ENCODE peak calls at places on chromosomes 12 and 14, in six cellular contexts. O is ovary, P is stomach, C is sigmoid colon, Q is K562, D is HepG2. Y is an unnamed sample.

GRCh38 chr12:132308311-132309161 is 20.9 kb downstream of the GALNT9 start:
- DNase-seq in O (no peak), P (no peak), C (no peak), Q (no peak), D (no peak), Y (no peak)

GRCh38 chr14:59871166-59871495 is 555 bp upstream of the RTN1 start:
- DNase-seq in O (no peak), P (no peak), C (no peak), Q (no peak), D (no peak), Y (no peak)

GRCh38 chr12:107570721-107571120 is 114.9 kb upstream of the PWP1 start:
- DNase-seq in O (no peak), P (no peak), C (no peak), Q (no peak), D (no peak), Y (no peak)

GRCh38 chr14:65926935-65927700 is 514.6 kb downstream of the FUT8 start:
- DNase-seq in O (no peak), P (no peak), C (no peak), Q (no peak), D (no peak), Y (no peak)

GRCh38 chr12:52918784-52919183 is 13.9 kb upstream of the KRT8 start:
- DNase-seq in O (no peak), P (no peak), C (no peak), Q (no peak), D (no peak), Y (no peak)

GRCh38 chr14:24353551-24354529 is 14.0 kb upstream of the RIPK3 start:
- DNase-seq in O (no peak), P (no peak), C (no peak), Q (no peak), D (peak), Y (no peak)

GRCh38 chr12:111344254-111344875 is 24.5 kb downstream of the PHETA1 start:
- DNase-seq in O (no peak), P (no peak), C (no peak), Q (no peak), D (no peak), Y (no peak)

GRCh38 chr14:65179918-65180724 is 77.8 kb upstream of the MAX start:
- DNase-seq in O (peak), P (peak), C (peak), Q (no peak), D (no peak), Y (peak)

GRCh38 chr14:73786942-73787759 is 64.5 kb upstream of the PTGR2 start:
- DNase-seq in O (peak), P (peak), C (peak), Q (peak), D (no peak), Y (peak)

GRCh38 chr12:51424662-51425539 is at the start of gene SLC4A8:
- DNase-seq in O (peak), P (peak), C (peak), Q (peak), D (peak), Y (peak)

GRCh38 chr14:29442720-29443119 is 484.9 kb downstream of the PRKD1 start:
- DNase-seq in O (no peak), P (no peak), C (no peak), Q (no peak), D (no peak), Y (no peak)

GRCh38 chr14:68608235-68608962 is 184.5 kb downstream of the ZFP36L1 start:
- DNase-seq in O (no peak), P (no peak), C (no peak), Q (no peak), D (no peak), Y (no peak)

GRCh38 chr12:32533971-32534590 is 134.7 kb downstream of the FGD4 start:
- DNase-seq in O (peak), P (peak), C (peak), Q (no peak), D (peak), Y (peak)
- TF ChIP-seq EP300 in O (no peak), P (no peak), C (no peak), Q (no peak), D (peak), Y (no peak)

GRCh38 chr14:50659327-50659974 is 8.7 kb downstream of the SAV1 start:
- DNase-seq in O (no peak), P (peak), C (no peak), Q (no peak), D (no peak), Y (no peak)
- TF ChIP-seq EP300 in O (no peak), P (no peak), C (no peak), Q (no peak), D (no peak), Y (no peak)

DNA sequence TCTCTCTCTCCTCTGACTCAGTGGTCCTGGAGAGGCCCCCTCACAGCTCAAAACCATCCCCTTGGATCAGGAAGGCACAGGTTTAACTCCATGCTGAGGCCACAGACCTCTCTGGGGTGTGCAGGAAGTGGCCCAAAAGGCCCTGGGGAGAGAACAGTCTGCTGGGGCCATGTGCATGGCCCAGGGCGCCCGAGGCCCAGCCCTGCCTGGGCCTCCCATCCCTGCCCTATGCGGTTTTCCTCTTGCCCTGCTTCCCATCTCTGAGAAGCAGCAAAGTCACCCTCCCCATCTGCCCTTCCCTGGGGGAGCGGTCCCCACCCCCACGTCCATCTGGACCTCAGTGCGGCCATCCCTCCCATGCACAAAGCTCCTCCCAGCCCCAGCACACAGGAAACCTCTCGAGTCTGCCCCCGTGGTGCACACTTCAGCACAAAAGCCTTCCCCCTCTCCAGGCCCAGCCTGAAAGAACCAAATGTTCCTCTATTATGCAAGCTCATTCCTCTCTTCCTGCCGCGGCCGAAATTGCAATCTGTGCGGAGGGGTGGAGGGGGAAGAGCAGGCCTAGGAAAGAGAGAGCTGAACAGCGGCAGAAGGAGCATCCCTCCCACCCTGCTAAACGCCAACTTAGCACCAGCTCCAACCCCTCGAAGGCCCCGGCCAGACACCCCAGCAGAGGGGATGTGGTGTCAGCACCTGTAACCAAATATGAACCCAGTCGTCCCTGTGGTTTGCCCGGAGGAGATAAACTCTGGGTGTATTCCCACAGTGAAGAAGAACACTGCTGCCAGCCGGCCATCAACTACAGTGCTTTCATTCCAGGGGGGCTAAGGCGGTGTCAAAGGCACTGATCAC is 108.5 kb downstream of the SCARB1 start:
- DNase-seq in O (peak), P (peak), C (peak), Q (no peak), D (no peak), Y (no peak)
- TF ChIP-seq EP300 in O (no peak), P (peak), C (peak), Q (no peak), D (no peak), Y (no peak)

GRCh38 chr14:70641548-70642312 is at the start of gene TTC9:
- DNase-seq in O (no peak), P (peak), C (no peak), Q (peak), D (no peak), Y (no peak)
- TF ChIP-seq EP300 in O (no peak), P (no peak), C (no peak), Q (no peak), D (no peak), Y (no peak)

GRCh38 chr12:120562906-120563305 is 18.3 kb downstream of the POP5 start:
- DNase-seq in O (no peak), P (no peak), C (peak), Q (no peak), D (no peak), Y (no peak)
- TF ChIP-seq EP300 in O (no peak), P (no peak), C (no peak), Q (no peak), D (no peak), Y (no peak)

GRCh38 chr12:65695077-65695865 is 129.0 kb upstream of the HMGA2 start:
- DNase-seq in O (no peak), P (peak), C (no peak), Q (no peak), D (peak), Y (peak)
- TF ChIP-seq EP300 in O (no peak), P (no peak), C (no peak), Q (no peak), D (no peak), Y (peak)

Y was measured in A549.